ENCODE peak calls at places on chromosomes 3 and 15, in six cellular contexts. N is GM23338, W is astrocyte, E is astrocyte of the spinal cord, V is psoas muscle, F is left lung. S is an unnamed sample.

GRCh38 chr3:134330895-134331810 is 43.1 kb downstream of the AMOTL2 start:
- DNase-seq in V (peak; percentile 69), E (peak; percentile 56), N (peak; percentile 71), W (peak; percentile 79), F (no peak), S (peak; percentile 60)

GRCh38 chr3:31300802-31301443 is 231.8 kb upstream of the STT3B start:
- DNase-seq in N (no peak), F (no peak), V (no peak), E (no peak), W (no peak), S (no peak)

GRCh38 chr15:31273258-31273941 is 53.2 kb upstream of the KLF13 start:
- DNase-seq in W (no peak), F (no peak), V (peak; percentile 42), N (no peak), E (no peak), S (no peak)

GRCh38 chr3:141225939-141226338 is 5.7 kb upstream of the PXYLP1 start:
- DNase-seq in F (no peak), W (no peak), N (no peak), V (no peak), E (no peak), S (no peak)

GRCh38 chr3:168071535-168071934 is 24.2 kb downstream of the GOLIM4 start:
- DNase-seq in V (no peak), E (peak; percentile 91), W (peak; percentile 97), F (no peak), N (no peak), S (peak; percentile 89)

GRCh38 chr15:86135030-86135429 is 55.4 kb downstream of the AGBL1 start:
- DNase-seq in N (no peak), F (no peak), E (no peak), V (no peak), W (no peak), S (no peak)

GRCh38 chr3:147404800-147405551 is 1.4 kb downstream of the ZIC4 start:
- DNase-seq in N (peak; percentile 61), W (no peak), E (peak; percentile 41), V (no peak), F (no peak), S (peak; percentile 40)

GRCh38 chr15:82624008-82624407 is 23.2 kb downstream of the CPEB1 start:
- DNase-seq in N (no peak), W (peak; percentile 45), F (no peak), V (no peak), E (no peak), S (no peak)

GRCh38 chr3:42032693-42033349 is 58.3 kb upstream of the TRAK1 start:
- DNase-seq in W (peak; percentile 97), N (no peak), E (peak; percentile 94), F (peak; percentile 90), V (peak; percentile 83), S (peak; percentile 98)

GRCh38 chr3:177057768-177058167 is 139.5 kb downstream of the TBL1XR1 start:
- DNase-seq in W (peak; percentile 14), N (no peak), V (no peak), E (peak; percentile 24), F (no peak), S (no peak)

GRCh38 chr3:105473521-105474223 is 107.0 kb downstream of the ALCAM start:
- DNase-seq in W (peak; percentile 99), E (peak; percentile 92), F (no peak), V (no peak), N (no peak), S (peak; percentile 91)

GRCh38 chr3:146454796-146455195 is 14.6 kb downstream of the PLSCR2 start:
- DNase-seq in V (no peak), F (no peak), N (no peak), W (no peak), E (no peak), S (peak; percentile 12)

GRCh38 chr3:112817271-112817670 is 29.4 kb downstream of the CD200R1L start:
- DNase-seq in F (no peak), E (no peak), N (no peak), W (peak; percentile 24), V (no peak), S (peak; percentile 32)

GRCh38 chr3:37243811-37244748 is 69.7 kb upstream of the LRRFIP2 start:
- DNase-seq in W (peak; percentile 74), F (peak; percentile 93), V (peak; percentile 95), E (peak; percentile 73), N (peak; percentile 78), S (peak; percentile 69)

GRCh38 chr3:2097641-2098191 is 950 bp upstream of the CNTN4 start:
- DNase-seq in V (no peak), E (no peak), N (peak; percentile 21), W (no peak), F (no peak), S (peak; percentile 10)

GRCh38 chr3:128399221-128399915 is 67.3 kb downstream of the DNAJB8 start:
- DNase-seq in N (no peak), W (no peak), V (no peak), F (no peak), E (no peak), S (no peak)

GRCh38 chr15:61946778-61947177 is 113.5 kb downstream of the VPS13C start:
- DNase-seq in E (peak; percentile 21), W (peak; percentile 7), V (no peak), N (no peak), F (no peak), S (peak; percentile 37)

GRCh38 chr3:1699361-1699920 is 399.2 kb upstream of the CNTN4 start:
- DNase-seq in F (peak; percentile 56), V (no peak), E (no peak), N (no peak), W (no peak), S (no peak)

GRCh38 chr3:29379097-29379496 is 98.2 kb downstream of the RBMS3 start:
- DNase-seq in W (no peak), V (no peak), F (no peak), E (no peak), N (no peak), S (no peak)

GRCh38 chr15:80619677-80620076 is 75.4 kb upstream of the ABHD17C start:
- DNase-seq in N (no peak), W (no peak), E (no peak), V (no peak), F (no peak), S (peak; percentile 73)

GRCh38 chr15:42077680-42078079 is 16.7 kb downstream of the PLA2G4D start:
- DNase-seq in E (no peak), F (no peak), V (no peak), N (no peak), W (no peak), S (no peak)

GRCh38 chr15:34335176-34335575 is 2.4 kb downstream of the SLC12A6 start:
- DNase-seq in W (no peak), F (no peak), E (no peak), N (no peak), V (no peak), S (peak; percentile 57)

GRCh38 chr3:48466386-48467109 is 20.0 kb downstream of the ATRIP start:
- DNase-seq in E (no peak), W (no peak), F (no peak), V (peak; percentile 68), N (no peak), S (no peak)

GRCh38 chr15:66702035-66702769 is at the start of gene SMAD6:
- DNase-seq in W (peak; percentile 98), F (peak; percentile 95), V (peak; percentile 95), N (peak; percentile 99), E (peak; percentile 99), S (peak; percentile 99)

GRCh38 chr3:24490151-24490550 is 4.5 kb downstream of the THRB start:
- DNase-seq in E (no peak), W (no peak), N (no peak), V (no peak), F (no peak), S (peak; percentile 41)

GRCh38 chr15:35443376-35443775 is 102.6 kb downstream of the DPH6 start:
- DNase-seq in V (no peak), E (no peak), F (no peak), W (no peak), N (peak; percentile 2), S (no peak)

GRCh38 chr15:62297933-62298332 is 132.8 kb upstream of the C2CD4B start:
- DNase-seq in V (no peak), N (no peak), F (no peak), E (no peak), W (no peak), S (no peak)

GRCh38 chr15:70469651-70470555 is 293.5 kb downstream of the UACA start:
- DNase-seq in F (no peak), V (no peak), W (no peak), E (no peak), N (no peak), S (no peak)

GRCh38 chr3:136114421-136114820 is 81.7 kb downstream of the MSL2 start:
- DNase-seq in N (no peak), V (no peak), W (peak; percentile 68), F (no peak), E (peak; percentile 81), S (peak; percentile 76)

GRCh38 chr3:33718595-33718907 is 497 bp upstream of the CLASP2 start:
- DNase-seq in F (no peak), E (no peak), W (peak; percentile 2), N (no peak), V (no peak), S (no peak)

GRCh38 chr3:33717616-33717865 is 513 bp downstream of the CLASP2 start:
- DNase-seq in E (peak; percentile 68), F (peak; percentile 94), N (peak; percentile 82), V (no peak), W (peak; percentile 39), S (no peak)

GRCh38 chr3:33711100-33711499 is 7.0 kb downstream of the CLASP2 start:
- DNase-seq in F (no peak), W (no peak), E (no peak), N (no peak), V (no peak), S (no peak)

GRCh38 chr3:33717866-33718594 is at the start of gene CLASP2:
- DNase-seq in V (peak; percentile 93), N (peak; percentile 94), E (peak; percentile 89), F (peak; percentile 97), W (peak; percentile 83), S (peak; percentile 86)

DNA sequence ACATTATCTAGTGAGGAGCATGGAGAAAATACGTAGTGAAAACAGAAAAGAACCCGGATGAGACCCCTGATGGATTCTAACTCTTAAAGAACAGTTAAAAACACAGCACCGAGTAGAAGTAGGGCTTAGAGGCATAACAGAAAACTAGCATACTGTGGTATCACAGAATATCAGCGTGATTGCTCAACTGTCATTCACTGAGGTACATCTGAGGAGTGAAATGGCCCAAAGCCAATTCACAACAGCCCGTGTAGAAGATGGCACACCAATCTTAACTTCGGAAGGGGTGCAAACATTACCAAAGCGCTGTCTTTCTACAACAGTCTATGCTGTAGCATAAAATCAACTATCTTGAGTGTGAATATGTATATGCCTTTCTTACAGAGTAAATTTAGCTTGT is 1.8 kb downstream of the CLASP2 start:
- DNase-seq in E (peak; percentile 3), F (no peak), V (no peak), N (no peak), W (no peak), S (no peak)
- TF ChIP-seq CTCF in E (no peak), F (no peak), V (no peak), N (no peak), W (no peak), S (no peak)

GRCh38 chr15:64443747-64444621 is 16.4 kb upstream of the ZNF609 start:
- DNase-seq in W (peak; percentile 91), F (no peak), N (no peak), E (peak; percentile 92), V (no peak), S (peak; percentile 96)
- H3K4me3 ChIP-seq in W (peak overlapping the region; percentile 42), F (no peak overlapping the region), N (no peak overlapping the region), E (no peak overlapping the region), V (no peak overlapping the region), S (no peak overlapping the region)

GRCh38 chr3:117016359-117016758 is 306.8 kb downstream of the TUSC7 start:
- DNase-seq in V (no peak), W (no peak), N (peak; percentile 67), E (no peak), F (no peak), S (no peak)
- TF ChIP-seq CTCF in V (no peak), W (no peak), N (peak; percentile 49), E (no peak), F (no peak), S (peak; percentile 13)

GRCh38 chr3:196604548-196604947 is 34.9 kb upstream of the NRROS start:
- DNase-seq in N (no peak), V (no peak), W (no peak), E (no peak), F (no peak), S (no peak)
- H3K4me3 ChIP-seq in N (no peak overlapping the region), V (no peak overlapping the region), W (no peak overlapping the region), E (no peak overlapping the region), F (no peak overlapping the region), S (no peak overlapping the region)

S was measured in choroid plexus epithelial cell.